ENCODE peak calls at places on chromosome 21, in four cellular contexts. One of them, this sample, is unnamed.
A peak's percentile ranks its signal among the peaks of the same experiment; 100 is the strongest.

GRCh38 chr21:44425307-44425894 is 29.9 kb upstream of the LRRC3 start:
- DNase-seq in astrocyte: no peak
- DNase-seq in lower leg skin: no peak
- DNase-seq in dorsolateral prefrontal cortex: peak; percentile 42
- DNase-seq in this sample: no peak

GRCh38 chr21:16419188-16419874 is 689.5 kb downstream of the USP25 start:
- DNase-seq in astrocyte: peak; percentile 98
- DNase-seq in lower leg skin: peak; percentile 55
- DNase-seq in dorsolateral prefrontal cortex: no peak
- DNase-seq in this sample: peak; percentile 98

GRCh38 chr21:40640427-40640826 is 206.5 kb downstream of the DSCAM start:
- DNase-seq in astrocyte: no peak
- DNase-seq in dorsolateral prefrontal cortex: no peak
- DNase-seq in lower leg skin: no peak
- DNase-seq in this sample: no peak

GRCh38 chr21:45522381-45522780 is 19.9 kb downstream of the SLC19A1 start:
- DNase-seq in lower leg skin: no peak
- DNase-seq in astrocyte: no peak
- DNase-seq in dorsolateral prefrontal cortex: no peak
- DNase-seq in this sample: no peak

GRCh38 chr21:35648512-35648911 is 411.8 kb downstream of the SETD4 start:
- DNase-seq in lower leg skin: no peak
- DNase-seq in dorsolateral prefrontal cortex: no peak
- DNase-seq in astrocyte: no peak
- DNase-seq in this sample: no peak

GRCh38 chr21:35196128-35196527 is 147.0 kb upstream of the RUNX1 start:
- DNase-seq in dorsolateral prefrontal cortex: no peak
- DNase-seq in astrocyte: no peak
- DNase-seq in lower leg skin: no peak
- DNase-seq in this sample: no peak

GRCh38 chr21:34695434-34695833 is 26.6 kb downstream of the CLIC6 start:
- DNase-seq in dorsolateral prefrontal cortex: no peak
- DNase-seq in astrocyte: no peak
- DNase-seq in lower leg skin: no peak
- DNase-seq in this sample: no peak

GRCh38 chr21:43295016-43295958 is 126.5 kb downstream of the CRYAA start:
- DNase-seq in lower leg skin: no peak
- DNase-seq in dorsolateral prefrontal cortex: no peak
- DNase-seq in astrocyte: no peak
- DNase-seq in this sample: no peak

GRCh38 chr21:45142469-45142868 is 68.1 kb downstream of the ADARB1 start:
- DNase-seq in lower leg skin: no peak
- DNase-seq in astrocyte: peak; percentile 77
- DNase-seq in dorsolateral prefrontal cortex: no peak
- DNase-seq in this sample: peak; percentile 64

GRCh38 chr21:45040739-45041138 is 33.6 kb upstream of the ADARB1 start:
- DNase-seq in astrocyte: no peak
- DNase-seq in lower leg skin: no peak
- DNase-seq in dorsolateral prefrontal cortex: no peak
- DNase-seq in this sample: no peak

DNA sequence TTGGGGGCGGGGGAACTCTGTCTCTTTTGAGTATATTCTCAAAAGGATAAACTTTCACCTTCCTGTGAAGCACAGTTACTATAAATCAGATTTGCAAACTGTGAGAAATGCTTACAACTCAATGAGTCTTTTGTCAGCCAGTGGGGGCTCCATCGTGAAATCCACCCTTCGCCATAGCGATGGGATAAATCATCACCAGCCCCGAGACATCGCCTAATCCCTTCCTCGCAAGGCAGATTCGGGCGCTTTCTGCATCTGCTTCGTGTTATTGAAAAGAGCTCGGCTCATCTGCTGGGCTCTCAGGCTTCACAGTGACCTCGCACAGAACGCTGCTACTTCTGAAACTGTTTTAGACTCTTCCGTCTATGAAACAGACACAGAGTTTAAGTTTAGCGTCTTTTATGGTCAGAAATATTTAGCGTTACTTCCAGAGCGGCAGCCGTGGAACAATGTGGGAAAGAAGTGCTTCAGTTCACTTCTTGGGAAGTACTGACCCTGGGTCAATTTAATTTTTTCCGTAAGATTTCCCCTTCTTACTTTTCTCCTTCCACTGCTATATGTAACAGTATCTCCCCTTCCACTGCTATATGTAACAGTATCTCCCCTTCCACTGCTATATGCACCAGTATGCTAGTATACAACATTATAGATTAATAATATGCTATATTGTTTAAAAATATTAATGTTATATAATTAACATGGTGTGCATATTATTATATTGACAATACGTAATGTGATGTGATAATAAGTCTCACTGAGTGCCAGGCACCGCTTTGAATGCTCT is 69.5 kb upstream of the ERG start:
- DNase-seq in dorsolateral prefrontal cortex: no peak
- DNase-seq in astrocyte: peak; percentile 66
- DNase-seq in lower leg skin: no peak
- DNase-seq in this sample: peak; percentile 38
- H3K4me3 ChIP-seq in dorsolateral prefrontal cortex: peak overlapping the region; percentile 18
- H3K4me3 ChIP-seq in astrocyte: peak overlapping the region; percentile 24
- H3K4me3 ChIP-seq in lower leg skin: no peak overlapping the region
- H3K4me3 ChIP-seq in this sample: peak overlapping the region; percentile 37

GRCh38 chr21:26912466-26912865 is 54.4 kb downstream of the ADAMTS5 start:
- DNase-seq in lower leg skin: no peak
- DNase-seq in dorsolateral prefrontal cortex: no peak
- DNase-seq in astrocyte: no peak
- DNase-seq in this sample: no peak

GRCh38 chr21:26909972-26910371 is 56.9 kb downstream of the ADAMTS5 start:
- DNase-seq in lower leg skin: no peak
- DNase-seq in dorsolateral prefrontal cortex: no peak
- DNase-seq in astrocyte: no peak
- DNase-seq in this sample: no peak
- TF ChIP-seq CTCF in lower leg skin: no peak
- TF ChIP-seq CTCF in dorsolateral prefrontal cortex: no peak
- TF ChIP-seq CTCF in astrocyte: no peak
- TF ChIP-seq CTCF in this sample: no peak

DNA sequence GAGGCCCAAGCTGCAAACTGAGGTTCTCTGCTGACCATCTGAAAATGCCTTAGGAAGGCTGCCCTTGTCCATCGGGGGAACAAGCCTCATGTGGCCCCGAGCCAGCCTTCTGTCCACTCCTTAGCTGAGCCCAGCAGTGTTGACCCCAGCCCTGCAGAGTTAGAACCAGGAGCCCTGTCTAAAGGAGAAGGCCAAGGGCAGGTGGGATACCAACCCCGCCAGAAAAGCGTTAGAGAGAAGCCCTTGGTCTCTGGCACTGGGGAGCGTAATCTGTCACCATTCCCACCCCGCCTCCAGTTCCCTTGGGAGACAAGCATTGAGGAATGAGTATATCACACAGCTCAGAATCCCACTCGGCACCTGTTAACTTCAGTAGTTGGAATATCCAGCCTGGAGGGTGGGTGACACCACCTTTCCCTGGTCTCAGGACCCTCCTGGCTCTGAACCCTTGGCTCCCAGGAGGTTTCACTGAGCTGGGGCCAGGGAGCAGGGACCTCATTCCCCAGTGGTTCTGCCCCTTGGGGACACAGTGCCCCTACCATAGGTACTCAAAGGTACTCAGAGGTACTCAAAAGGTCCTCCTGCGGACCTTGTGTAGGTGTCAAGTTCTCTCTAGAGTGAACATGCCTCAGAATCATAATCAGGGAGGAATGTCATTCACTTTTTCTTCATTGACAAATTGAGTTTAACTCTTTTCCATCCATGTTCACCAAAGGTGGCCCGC is 16.4 kb downstream of the ETS2 start:
- DNase-seq in dorsolateral prefrontal cortex: no peak
- DNase-seq in lower leg skin: no peak
- DNase-seq in astrocyte: no peak
- DNase-seq in this sample: no peak
- H3K4me3 ChIP-seq in dorsolateral prefrontal cortex: no peak overlapping the region
- H3K4me3 ChIP-seq in lower leg skin: no peak overlapping the region
- H3K4me3 ChIP-seq in astrocyte: no peak overlapping the region
- H3K4me3 ChIP-seq in this sample: no peak overlapping the region

DNA sequence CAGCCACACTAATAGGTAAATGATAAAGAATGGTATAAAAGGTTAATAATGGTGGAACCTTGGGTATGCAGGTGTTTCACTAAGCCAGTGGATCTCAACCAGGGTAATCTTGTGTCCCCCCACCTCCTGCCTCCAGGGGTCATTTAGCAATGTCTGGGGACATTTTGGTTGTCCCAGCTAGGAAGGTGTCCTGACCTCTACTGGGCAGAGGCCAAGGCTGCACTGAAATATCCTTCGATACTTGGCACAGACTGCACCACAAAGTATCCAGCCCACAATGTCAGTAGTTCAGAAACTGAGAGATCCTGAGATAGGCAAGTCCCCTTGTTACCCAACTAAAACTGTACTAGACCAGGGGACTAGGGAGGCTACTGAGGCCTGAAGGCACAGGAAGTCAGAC is 113.6 kb upstream of the TIAM1 start:
- DNase-seq in astrocyte: no peak
- DNase-seq in dorsolateral prefrontal cortex: no peak
- DNase-seq in lower leg skin: no peak
- DNase-seq in this sample: no peak
- TF ChIP-seq CTCF in astrocyte: no peak
- TF ChIP-seq CTCF in dorsolateral prefrontal cortex: no peak
- TF ChIP-seq CTCF in lower leg skin: no peak
- TF ChIP-seq CTCF in this sample: no peak

This sample was measured in fibroblast of the aortic adventitia.